ENCODE peak calls at places on chromosomes 1 and 21, in ten cellular contexts. N is NCI-H774; I is hepatic stellate cell; V is NCI-H526 treated with DMSO at 0.1 percent for 48 hours; W is HEK293T; A is fibroblast of lung; S is effector CD4-positive, alpha-beta T cell; U is mucosa of descending colon; B is activated CD8-positive, alpha-beta T cell treated with anti-CD3 and anti-CD28 coated beads, Interleukin-2, amount 10 ng/mL, durations not matched to agents 7 days and 5 days; Z is stimulated activated CD8-positive, alpha-beta memory T cell treated with anti-CD3 and anti-CD28 coated beads, Interleukin-2, amount 100 ng/mL, for 1 hour. R is an unnamed sample.

GRCh38 chr1:225712391-225712790 is 59.5 kb upstream of the ENAH start:
- DNase-seq in V (no peak), B (no peak), W (no peak), Z (no peak), A (no peak), S (no peak), U (no peak), I (no peak), N (no peak), R (no peak)

GRCh38 chr1:82124987-82125638 is 324.4 kb downstream of the ADGRL2 start:
- DNase-seq in W (no peak), A (no peak), Z (no peak), I (no peak), U (no peak), S (no peak), V (no peak), N (no peak), B (no peak), R (no peak)

GRCh38 chr1:24364975-24365678 is 46.0 kb downstream of the GRHL3 start:
- DNase-seq in B (peak), A (peak), U (no peak), Z (no peak), N (no peak), I (peak), W (no peak), V (no peak), S (no peak), R (no peak)

GRCh38 chr1:84969489-84970250 is 27.2 kb downstream of the MCOLN2 start:
- DNase-seq in V (no peak), U (no peak), N (no peak), B (peak), I (no peak), W (no peak), S (no peak), Z (no peak), A (no peak), R (no peak)

GRCh38 chr1:160070243-160071163 is 543 bp upstream of the KCNJ10 start:
- DNase-seq in B (peak), U (peak), I (peak), N (peak), A (peak), W (peak), V (peak), Z (peak), S (peak), R (peak)

GRCh38 chr21:17491716-17492414 is 21.0 kb upstream of the CXADR start:
- DNase-seq in I (peak), U (no peak), W (no peak), N (no peak), Z (no peak), S (no peak), A (peak), B (no peak), V (no peak), R (no peak)

GRCh38 chr1:43776043-43776761 is 68.9 kb downstream of the ST3GAL3 start:
- DNase-seq in A (peak), S (no peak), V (no peak), Z (no peak), B (no peak), U (no peak), W (no peak), N (no peak), I (no peak), R (no peak)

GRCh38 chr1:151238467-151238739 is 16.1 kb upstream of the PSMD4 start:
- DNase-seq in S (no peak), N (no peak), A (peak), Z (no peak), U (no peak), B (no peak), V (no peak), I (peak), W (no peak), R (no peak)

GRCh38 chr1:246108278-246108925 is 398.7 kb downstream of the SMYD3 start:
- DNase-seq in W (no peak), A (no peak), V (no peak), N (no peak), I (no peak), Z (no peak), U (no peak), B (no peak), S (no peak), R (no peak)

GRCh38 chr1:24425446-24425845 is 9.8 kb downstream of the NIPAL3 start:
- DNase-seq in A (no peak), Z (no peak), V (no peak), N (no peak), S (no peak), B (no peak), I (no peak), U (no peak), W (no peak), R (no peak)

GRCh38 chr1:216461466-216461865 is 38.2 kb upstream of the USH2A start:
- DNase-seq in A (no peak), U (no peak), Z (no peak), S (no peak), N (no peak), I (no peak), W (no peak), B (no peak), V (no peak), R (no peak)

GRCh38 chr1:199124351-199124750 is 485.5 kb downstream of the PTPRC start:
- DNase-seq in U (no peak), N (no peak), S (no peak), Z (no peak), B (no peak), V (no peak), A (peak), W (no peak), I (no peak), R (no peak)

GRCh38 chr1:235417101-235417697 is 50.0 kb downstream of the TBCE start:
- DNase-seq in N (peak), I (peak), W (peak), S (peak), A (peak), B (peak), U (no peak), V (no peak), Z (peak), R (peak)

GRCh38 chr1:168734271-168734670 is 5.3 kb upstream of the DPT start:
- DNase-seq in Z (no peak), S (no peak), I (no peak), N (no peak), A (no peak), U (no peak), W (no peak), B (no peak), V (no peak), R (no peak)

GRCh38 chr1:61125263-61125662 is 42.9 kb downstream of the NFIA start:
- DNase-seq in W (no peak), N (no peak), B (no peak), Z (no peak), U (no peak), A (no peak), V (no peak), I (no peak), S (no peak), R (no peak)

GRCh38 chr1:33698316-33699035 is 165.4 kb upstream of the HMGB4 start:
- DNase-seq in V (no peak), U (no peak), S (no peak), B (no peak), A (no peak), Z (no peak), N (no peak), I (no peak), W (no peak), R (no peak)

GRCh38 chr1:94799201-94799600 is 21.0 kb upstream of the SLC44A3 start:
- DNase-seq in Z (no peak), I (no peak), A (peak), B (no peak), V (no peak), W (no peak), U (no peak), S (no peak), N (no peak), R (no peak)

GRCh38 chr1:54283214-54283996 is 83.4 kb downstream of the MRPL37 start:
- DNase-seq in S (no peak), V (no peak), Z (no peak), U (no peak), N (no peak), W (no peak), I (no peak), B (peak), A (no peak), R (no peak)

GRCh38 chr1:168469690-168470089 is 74.1 kb downstream of the XCL2 start:
- DNase-seq in W (peak), V (no peak), I (no peak), S (peak), A (peak), N (no peak), Z (no peak), U (peak), B (peak), R (peak)

GRCh38 chr1:95069711-95070093 is 3.0 kb downstream of the ALG14 start:
- DNase-seq in B (no peak), S (no peak), V (no peak), U (no peak), I (no peak), A (no peak), W (no peak), Z (no peak), N (no peak), R (no peak)

GRCh38 chr1:62462370-62462769 is 25.5 kb downstream of the USP1 start:
- DNase-seq in B (no peak), N (no peak), S (no peak), I (no peak), V (no peak), U (no peak), W (no peak), A (peak), Z (no peak), R (no peak)

GRCh38 chr1:162147760-162148159 is 78.3 kb downstream of the NOS1AP start:
- DNase-seq in B (no peak), V (no peak), W (no peak), Z (no peak), A (peak), U (no peak), N (no peak), S (no peak), I (no peak), R (no peak)

GRCh38 chr1:3702528-3702927 is 49.7 kb upstream of the CCDC27 start:
- DNase-seq in S (no peak), V (no peak), Z (no peak), I (no peak), B (no peak), A (no peak), N (no peak), W (peak), U (no peak), R (no peak)

GRCh38 chr1:89578151-89578550 is 53.5 kb downstream of the LRRC8B start:
- DNase-seq in B (no peak), V (no peak), I (no peak), A (no peak), W (no peak), U (no peak), S (no peak), Z (no peak), N (no peak), R (no peak)

GRCh38 chr1:88847618-88848017 is 43.7 kb downstream of the GTF2B start:
- DNase-seq in Z (no peak), U (no peak), I (no peak), B (no peak), A (no peak), S (no peak), N (no peak), W (peak), V (no peak), R (no peak)

GRCh38 chr1:53602376-53602775 is 136.6 kb downstream of the GLIS1 start:
- DNase-seq in A (no peak), N (no peak), U (no peak), B (no peak), S (no peak), Z (no peak), W (no peak), V (no peak), I (no peak), R (no peak)

GRCh38 chr1:245788269-245788668 is 633.5 kb downstream of the KIF26B start:
- DNase-seq in I (peak), W (no peak), N (no peak), V (no peak), S (no peak), Z (no peak), U (no peak), B (no peak), A (peak), R (no peak)

GRCh38 chr1:6996371-6996770 is 211.1 kb downstream of the CAMTA1 start:
- DNase-seq in S (no peak), A (no peak), Z (no peak), B (no peak), I (no peak), N (no peak), W (no peak), U (no peak), V (no peak), R (no peak)

GRCh38 chr1:3789421-3790300 is 6.6 kb downstream of the LRRC47 start:
- DNase-seq in Z (no peak), W (no peak), I (no peak), N (no peak), U (peak), B (no peak), A (no peak), V (no peak), S (no peak), R (no peak)

GRCh38 chr1:32116531-32116930 is 8.7 kb downstream of the KPNA6 start:
- DNase-seq in I (no peak), V (no peak), S (no peak), W (no peak), B (no peak), N (no peak), A (no peak), Z (no peak), U (no peak), R (no peak)

GRCh38 chr1:204493882-204494280 is 724 bp downstream of the PIK3C2B start:
- DNase-seq in W (peak), U (peak), I (peak), N (peak), S (peak), Z (no peak), A (peak), V (peak), B (peak), R (peak)

GRCh38 chr21:45996311-45997204 is 15.0 kb downstream of the COL6A1 start:
- DNase-seq in N (no peak), A (no peak), U (peak), Z (no peak), I (no peak), S (no peak), B (no peak), W (no peak), V (no peak), R (peak)

GRCh38 chr1:167630568-167631385 is 745 bp downstream of the RCSD1 start:
- DNase-seq in I (no peak), S (no peak), W (no peak), Z (no peak), N (no peak), A (no peak), V (no peak), U (no peak), B (no peak), R (no peak)

GRCh38 chr1:42931911-42932422 is 26.7 kb downstream of the SLC2A1 start:
- DNase-seq in B (peak), N (no peak), S (peak), W (no peak), Z (peak), I (no peak), V (no peak), A (no peak), U (peak), R (no peak)

GRCh38 chr1:44677201-44677520 is 2.6 kb downstream of the ARMH1 start:
- DNase-seq in V (peak), A (peak), B (no peak), I (peak), W (peak), S (no peak), Z (no peak), U (no peak), N (peak), R (no peak)